ENCODE peak calls at places on chromosomes 6 and 20, in four cellular contexts. K is fibroblast of lung, H is neuronal stem cell, D is astrocyte. T is an unnamed sample.

GRCh38 chr6:12291785-12292604 is 1.8 kb downstream of the EDN1 start:
- DNase-seq in K (no peak), H (peak; percentile 27), D (peak; percentile 39), T (peak; percentile 50)

GRCh38 chr6:105619971-105620741 is 217.3 kb upstream of the PREP start:
- DNase-seq in K (peak; percentile 21), H (no peak), D (no peak), T (no peak)

GRCh38 chr6:36751091-36751490 is 53.5 kb downstream of the RAB44 start:
- DNase-seq in K (no peak), H (no peak), D (no peak), T (peak; percentile 13)

GRCh38 chr20:61949363-61949713 is 116.3 kb downstream of the TAF4 start:
- DNase-seq in K (no peak), H (no peak), D (no peak), T (no peak)

GRCh38 chr20:33684533-33685327 is 1.5 kb downstream of the E2F1 start:
- DNase-seq in K (no peak), H (no peak), D (no peak), T (no peak)

GRCh38 chr6:42071881-42072583 is 21.7 kb downstream of the TAF8 start:
- DNase-seq in K (no peak), H (no peak), D (no peak), T (no peak)

GRCh38 chr6:15207923-15208322 is 37.9 kb upstream of the JARID2 start:
- DNase-seq in K (peak; percentile 12), H (no peak), D (peak; percentile 70), T (no peak)

GRCh38 chr6:155523821-155524238 is 68.2 kb upstream of the NOX3 start:
- DNase-seq in K (no peak), H (peak; percentile 36), D (no peak), T (no peak)

GRCh38 chr6:106882133-106882532 is 92.4 kb downstream of the CD24 start:
- DNase-seq in K (no peak), H (no peak), D (no peak), T (peak; percentile 15)

GRCh38 chr20:38164069-38164468 is 1.0 kb downstream of the TGM2 start:
- DNase-seq in K (no peak), H (no peak), D (no peak), T (no peak)

GRCh38 chr6:26054659-26054936 is 32.6 kb upstream of the HFE start:
- DNase-seq in K (no peak), H (no peak), D (no peak), T (no peak)

GRCh38 chr6:87274660-87275273 is 47.6 kb upstream of the SMIM8 start:
- DNase-seq in K (peak; percentile 55), H (no peak), D (peak; percentile 78), T (no peak)

GRCh38 chr6:51619042-51619799 is 468.2 kb downstream of the PKHD1 start:
- DNase-seq in K (no peak), H (no peak), D (no peak), T (no peak)

GRCh38 chr20:43944653-43945235 is 30.1 kb downstream of the TOX2 start:
- DNase-seq in K (no peak), H (no peak), D (no peak), T (no peak)

GRCh38 chr6:169707772-169708171 is 5.8 kb downstream of the C6orf120 start:
- DNase-seq in K (no peak), H (no peak), D (no peak), T (no peak)

GRCh38 chr6:37456816-37457560 is 24.0 kb downstream of the CMTR1 start:
- DNase-seq in K (peak; percentile 86), H (no peak), D (peak; percentile 89), T (peak; percentile 44)

GRCh38 chr6:28985396-28986164 is 19.5 kb downstream of the ZNF311 start:
- DNase-seq in K (peak; percentile 99), H (peak; percentile 91), D (peak; percentile 97), T (peak; percentile 97)

GRCh38 chr6:654136-654535 is 2.8 kb downstream of the HUS1B start:
- DNase-seq in K (no peak), H (no peak), D (peak; percentile 41), T (no peak)

GRCh38 chr20:23251779-23252178 is 98.8 kb upstream of the NXT1 start:
- DNase-seq in K (no peak), H (no peak), D (no peak), T (no peak)

GRCh38 chr20:57990396-57990987 is 238.0 kb downstream of the ANKRD60 start:
- DNase-seq in K (no peak), H (no peak), D (peak; percentile 85), T (peak; percentile 41)

GRCh38 chr6:109783245-109783990 is 92.3 kb downstream of the FIG4 start:
- DNase-seq in K (no peak), H (no peak), D (no peak), T (peak; percentile 32)

GRCh38 chr20:53028337-53029007 is 56.3 kb downstream of the TSHZ2 start:
- DNase-seq in K (no peak), H (no peak), D (peak; percentile 61), T (no peak)

GRCh38 chr20:42274977-42275376 is 656.8 kb upstream of the CHD6 start:
- DNase-seq in K (no peak), H (no peak), D (no peak), T (no peak)

GRCh38 chr20:46010491-46011405 is 2.0 kb downstream of the MMP9 start:
- DNase-seq in K (no peak), H (no peak), D (no peak), T (no peak)

GRCh38 chr20:36113566-36114247 is 40.8 kb upstream of the EPB41L1 start:
- DNase-seq in K (no peak), H (no peak), D (no peak), T (no peak)

GRCh38 chr20:4150095-4150492 is 134.7 kb upstream of the RNF24 start:
- DNase-seq in K (peak; percentile 52), H (no peak), D (peak; percentile 56), T (peak; percentile 41)

GRCh38 chr20:50368386-50368785 is 141.8 kb upstream of the PTPN1 start:
- DNase-seq in K (no peak), H (no peak), D (no peak), T (no peak)

GRCh38 chr20:50368813-50369224 is 141.4 kb upstream of the PTPN1 start:
- DNase-seq in K (peak; percentile 89), H (no peak), D (peak; percentile 65), T (no peak)

GRCh38 chr20:50367104-50367674 is 143.0 kb upstream of the PTPN1 start:
- DNase-seq in K (no peak), H (no peak), D (no peak), T (no peak)

GRCh38 chr20:50367739-50368375 is 142.3 kb upstream of the PTPN1 start:
- DNase-seq in K (no peak), H (no peak), D (no peak), T (no peak)

GRCh38 chr20:50366270-50367103 is 143.7 kb upstream of the PTPN1 start:
- DNase-seq in K (peak; percentile 95), H (no peak), D (peak; percentile 48), T (peak; percentile 80)
- H3K4me2 ChIP-seq in K (no peak overlapping the region), H (no peak overlapping the region), D (peak overlapping the region; percentile 44), T (peak overlapping the region; percentile 45)

GRCh38 chr6:141252828-141253608 is 879.7 kb upstream of the GJE1 start:
- DNase-seq in K (peak; percentile 27), H (no peak), D (no peak), T (no peak)
- H3K9ac ChIP-seq in K (no peak overlapping the region), H (no peak overlapping the region), D (no peak overlapping the region), T (no peak overlapping the region)

GRCh38 chr6:112039431-112039770 is 14.5 kb upstream of the CCN6 start:
- DNase-seq in K (no peak), H (no peak), D (no peak), T (no peak)

GRCh38 chr6:112043032-112044007 is 10.6 kb upstream of the CCN6 start:
- DNase-seq in K (peak; percentile 93), H (peak; percentile 90), D (peak; percentile 81), T (peak; percentile 79)

GRCh38 chr6:112038756-112039430 is 15.0 kb upstream of the CCN6 start:
- DNase-seq in K (no peak), H (no peak), D (peak; percentile 55), T (no peak)

GRCh38 chr6:112041535-112041934 is 12.4 kb upstream of the CCN6 start:
- DNase-seq in K (no peak), H (no peak), D (no peak), T (no peak)

DNA sequence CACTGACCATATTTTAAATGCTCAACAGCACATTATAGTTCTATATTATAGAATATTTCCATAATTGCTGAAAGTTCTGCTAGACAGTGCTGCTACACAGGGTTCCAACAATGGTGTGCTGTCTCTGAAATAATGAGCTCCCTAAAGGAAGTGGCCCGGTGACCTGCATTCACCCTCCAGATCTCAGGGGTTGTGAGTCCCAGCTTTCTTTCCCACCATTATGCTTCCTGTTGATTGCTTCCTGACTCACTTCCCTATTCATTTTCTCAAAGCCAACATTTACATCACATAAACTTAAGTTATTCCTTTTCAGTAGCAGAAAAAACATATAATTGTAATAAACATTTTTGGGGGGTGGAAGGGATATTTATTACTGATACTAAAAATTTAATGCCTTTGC is 13.0 kb upstream of the CCN6 start:
- DNase-seq in K (no peak), H (no peak), D (no peak), T (no peak)
- H3K4me2 ChIP-seq in K (no peak overlapping the region), H (no peak overlapping the region), D (no peak overlapping the region), T (no peak overlapping the region)

GRCh38 chr20:35020108-35021031 is 64.7 kb downstream of the MYH7B start:
- DNase-seq in K (no peak), H (no peak), D (no peak), T (no peak)
- H3K9ac ChIP-seq in K (no peak overlapping the region), H (no peak overlapping the region), D (no peak overlapping the region), T (no peak overlapping the region)